ENCODE peak calls at places on chromosomes 1 and 21, in eight cellular contexts. One of them, this sample, is unnamed.
A peak's percentile ranks its signal among the peaks of the same experiment; 100 is the strongest.

GRCh38 chr1:204260601-204261197 is 46.9 kb upstream of the GOLT1A start:
- DNase-seq in right lobe of liver: peak; percentile 92
- DNase-seq in occipital lobe: no peak
- DNase-seq in LHCN-M2: no peak
- DNase-seq in iPS-NIHi11: no peak
- DNase-seq in Caco-2: no peak
- DNase-seq in AG09309: no peak
- DNase-seq in stimulated activated CD4-positive, alpha-beta T cell treated with anti-CD3 and anti-CD28 coated beads, Interleukin-15, amount 100 ng/mL, for 1 hour: no peak
- DNase-seq in this sample: no peak

GRCh38 chr21:44065428-44065827 is 41.8 kb upstream of the PWP2 start:
- DNase-seq in right lobe of liver: no peak
- DNase-seq in occipital lobe: no peak
- DNase-seq in LHCN-M2: no peak
- DNase-seq in iPS-NIHi11: no peak
- DNase-seq in Caco-2: no peak
- DNase-seq in AG09309: no peak
- DNase-seq in stimulated activated CD4-positive, alpha-beta T cell treated with anti-CD3 and anti-CD28 coated beads, Interleukin-15, amount 100 ng/mL, for 1 hour: peak; percentile 50
- DNase-seq in this sample: no peak

GRCh38 chr21:33348728-33349127 is 24.0 kb downstream of the IFNAR1 start:
- DNase-seq in right lobe of liver: no peak
- DNase-seq in occipital lobe: no peak
- DNase-seq in LHCN-M2: no peak
- DNase-seq in iPS-NIHi11: no peak
- DNase-seq in Caco-2: no peak
- DNase-seq in AG09309: no peak
- DNase-seq in stimulated activated CD4-positive, alpha-beta T cell treated with anti-CD3 and anti-CD28 coated beads, Interleukin-15, amount 100 ng/mL, for 1 hour: no peak
- DNase-seq in this sample: no peak

GRCh38 chr21:43343095-43343991 is 83.6 kb downstream of the SIK1 start:
- DNase-seq in right lobe of liver: peak; percentile 74
- DNase-seq in occipital lobe: no peak
- DNase-seq in LHCN-M2: no peak
- DNase-seq in iPS-NIHi11: peak; percentile 65
- DNase-seq in Caco-2: peak; percentile 98
- DNase-seq in AG09309: no peak
- DNase-seq in stimulated activated CD4-positive, alpha-beta T cell treated with anti-CD3 and anti-CD28 coated beads, Interleukin-15, amount 100 ng/mL, for 1 hour: no peak
- DNase-seq in this sample: peak; percentile 93

GRCh38 chr1:115266729-115267421 is 71.2 kb downstream of the NGF start:
- DNase-seq in right lobe of liver: no peak
- DNase-seq in occipital lobe: no peak
- DNase-seq in LHCN-M2: no peak
- DNase-seq in iPS-NIHi11: no peak
- DNase-seq in Caco-2: no peak
- DNase-seq in AG09309: no peak
- DNase-seq in stimulated activated CD4-positive, alpha-beta T cell treated with anti-CD3 and anti-CD28 coated beads, Interleukin-15, amount 100 ng/mL, for 1 hour: no peak
- DNase-seq in this sample: no peak

GRCh38 chr1:21251773-21252471 is 38.3 kb downstream of the ECE1 start:
- DNase-seq in right lobe of liver: peak; percentile 87
- DNase-seq in occipital lobe: peak; percentile 17
- DNase-seq in LHCN-M2: peak; percentile 95
- DNase-seq in iPS-NIHi11: no peak
- DNase-seq in Caco-2: peak; percentile 90
- DNase-seq in AG09309: peak; percentile 81
- DNase-seq in stimulated activated CD4-positive, alpha-beta T cell treated with anti-CD3 and anti-CD28 coated beads, Interleukin-15, amount 100 ng/mL, for 1 hour: no peak
- DNase-seq in this sample: peak; percentile 45

GRCh38 chr1:43622471-43622870 is 27.5 kb upstream of the KDM4A start:
- DNase-seq in right lobe of liver: no peak
- DNase-seq in occipital lobe: peak; percentile 41
- DNase-seq in LHCN-M2: peak; percentile 78
- DNase-seq in iPS-NIHi11: no peak
- DNase-seq in Caco-2: no peak
- DNase-seq in AG09309: no peak
- DNase-seq in stimulated activated CD4-positive, alpha-beta T cell treated with anti-CD3 and anti-CD28 coated beads, Interleukin-15, amount 100 ng/mL, for 1 hour: no peak
- DNase-seq in this sample: no peak

GRCh38 chr21:44653656-44654575 is 543 bp downstream of the KRTAP12-4 start:
- DNase-seq in right lobe of liver: no peak
- DNase-seq in occipital lobe: no peak
- DNase-seq in LHCN-M2: no peak
- DNase-seq in iPS-NIHi11: no peak
- DNase-seq in Caco-2: no peak
- DNase-seq in AG09309: no peak
- DNase-seq in stimulated activated CD4-positive, alpha-beta T cell treated with anti-CD3 and anti-CD28 coated beads, Interleukin-15, amount 100 ng/mL, for 1 hour: peak; percentile 35
- DNase-seq in this sample: no peak

GRCh38 chr1:112840631-112841624 is 115.1 kb downstream of the SLC16A1 start:
- DNase-seq in right lobe of liver: no peak
- DNase-seq in occipital lobe: no peak
- DNase-seq in LHCN-M2: no peak
- DNase-seq in iPS-NIHi11: no peak
- DNase-seq in Caco-2: no peak
- DNase-seq in AG09309: no peak
- DNase-seq in stimulated activated CD4-positive, alpha-beta T cell treated with anti-CD3 and anti-CD28 coated beads, Interleukin-15, amount 100 ng/mL, for 1 hour: no peak
- DNase-seq in this sample: peak; percentile 27

GRCh38 chr21:35563885-35564451 is 496.4 kb downstream of the SETD4 start:
- DNase-seq in right lobe of liver: no peak
- DNase-seq in occipital lobe: no peak
- DNase-seq in LHCN-M2: peak; percentile 99
- DNase-seq in iPS-NIHi11: no peak
- DNase-seq in Caco-2: no peak
- DNase-seq in AG09309: peak; percentile 98
- DNase-seq in stimulated activated CD4-positive, alpha-beta T cell treated with anti-CD3 and anti-CD28 coated beads, Interleukin-15, amount 100 ng/mL, for 1 hour: no peak
- DNase-seq in this sample: no peak

GRCh38 chr21:34846601-34847112 is 177.9 kb downstream of the CLIC6 start:
- DNase-seq in right lobe of liver: no peak
- DNase-seq in occipital lobe: no peak
- DNase-seq in LHCN-M2: peak; percentile 87
- DNase-seq in iPS-NIHi11: peak; percentile 61
- DNase-seq in Caco-2: no peak
- DNase-seq in AG09309: no peak
- DNase-seq in stimulated activated CD4-positive, alpha-beta T cell treated with anti-CD3 and anti-CD28 coated beads, Interleukin-15, amount 100 ng/mL, for 1 hour: no peak
- DNase-seq in this sample: no peak

This sample was measured in SW480.